ENCODE peak calls at places on chromosomes 5 and 9, in nine cellular contexts. R is kidney, I is K562, H is IMR-90, T is PC-3, X is fibroblast of lung, C is HCT116, Y is mammary epithelial cell, V is H9. W is an unnamed sample. For H3K9me3 and H3K4me1, the result is how much of the 10 kb centered on the place peaks cover.

GRCh38 chr5:37549411-37549810 is 170.3 kb downstream of the WDR70 start:
- DNase-seq in X (no peak), Y (no peak), H (no peak), R (no peak), V (no peak), C (no peak), T (no peak), I (no peak), W (no peak)

GRCh38 chr5:21219966-21220365 is 1232.0 kb upstream of the CDH18 start:
- DNase-seq in Y (no peak), H (no peak), I (no peak), T (no peak), V (no peak), R (no peak), C (no peak), X (no peak), W (no peak)

GRCh38 chr5:68261174-68262021 is 45.8 kb downstream of the PIK3R1 start:
- DNase-seq in R (no peak), I (no peak), H (peak), V (no peak), X (peak), C (no peak), T (no peak), Y (no peak), W (peak)

GRCh38 chr5:174917976-174918554 is 193.7 kb downstream of the MSX2 start:
- DNase-seq in T (no peak), H (no peak), C (no peak), I (no peak), V (no peak), X (no peak), Y (no peak), R (no peak), W (no peak)

GRCh38 chr9:91060520-91061343 is 259.1 kb downstream of the SYK start:
- DNase-seq in V (no peak), H (peak), X (peak), C (no peak), Y (peak), T (peak), I (no peak), R (no peak), W (peak)

GRCh38 chr5:154190652-154191304 is at the start of gene GALNT10:
- DNase-seq in X (peak), C (peak), T (peak), R (peak), V (peak), Y (peak), I (peak), H (peak), W (peak)

GRCh38 chr5:181189363-181189961 is 15.5 kb downstream of the TRIM7 start:
- DNase-seq in Y (peak), H (peak), T (peak), X (peak), I (peak), R (no peak), V (no peak), C (no peak), W (peak)

GRCh38 chr5:152634596-152634995 is 229.5 kb upstream of the NMUR2 start:
- DNase-seq in V (no peak), H (no peak), I (no peak), R (peak), T (no peak), Y (no peak), X (no peak), C (no peak), W (no peak)

GRCh38 chr9:112443200-112443599 is 43.4 kb upstream of the KIAA1958 start:
- DNase-seq in I (peak), R (no peak), X (peak), T (peak), V (no peak), H (peak), Y (no peak), C (no peak), W (peak)

GRCh38 chr5:77400645-77401044 is 91.5 kb downstream of the WDR41 start:
- DNase-seq in R (no peak), H (peak), I (no peak), X (peak), T (no peak), V (no peak), C (no peak), Y (no peak), W (peak)

GRCh38 chr9:16870606-16871357 is at the start of gene BNC2:
- DNase-seq in X (peak), Y (no peak), H (peak), R (peak), I (no peak), T (peak), V (peak), C (no peak), W (peak)

GRCh38 chr5:151451626-151452520 is 4.5 kb downstream of the SLC36A1 start:
- DNase-seq in X (peak), Y (peak), H (peak), T (peak), V (no peak), C (no peak), R (no peak), I (peak), W (peak)

GRCh38 chr9:129962889-129963703 is 79.9 kb downstream of the FNBP1 start:
- DNase-seq in T (peak), X (peak), H (peak), R (no peak), Y (peak), V (peak), C (no peak), I (peak), W (peak)

GRCh38 chr5:167921796-167922195 is 369.6 kb upstream of the WWC1 start:
- DNase-seq in Y (no peak), I (no peak), T (no peak), R (no peak), C (no peak), H (no peak), X (no peak), V (no peak), W (no peak)

GRCh38 chr5:26700759-26701384 is 337.5 kb downstream of the CDH9 start:
- DNase-seq in C (no peak), R (no peak), H (no peak), T (peak), I (peak), X (peak), V (peak), Y (peak), W (peak)

GRCh38 chr5:136279314-136279713 is 86.0 kb downstream of the TRPC7 start:
- DNase-seq in H (no peak), Y (no peak), X (peak), I (no peak), C (no peak), R (no peak), T (no peak), V (no peak), W (no peak)

GRCh38 chr5:127793879-127794278 is 90.7 kb downstream of the CCDC192 start:
- DNase-seq in I (no peak), X (no peak), V (no peak), C (no peak), H (no peak), T (no peak), R (no peak), Y (no peak), W (no peak)

GRCh38 chr9:91847576-91847975 is 102.5 kb downstream of the ROR2 start:
- DNase-seq in R (no peak), X (peak), V (no peak), C (no peak), H (peak), Y (no peak), T (no peak), I (no peak), W (peak)

GRCh38 chr9:34374905-34375552 is 1.7 kb downstream of the MYORG start:
- DNase-seq in H (no peak), C (no peak), I (no peak), T (peak), Y (peak), R (no peak), V (peak), X (no peak), W (no peak)

GRCh38 chr9:93258419-93258817 is 74.5 kb downstream of the WNK2 start:
- DNase-seq in V (peak), I (no peak), Y (no peak), H (no peak), C (no peak), X (no peak), T (no peak), R (no peak), W (no peak)

GRCh38 chr5:126926152-126926551 is 104.2 kb downstream of the MARCHF3 start:
- DNase-seq in T (no peak), I (no peak), X (peak), H (no peak), R (no peak), C (no peak), V (no peak), Y (no peak), W (no peak)

GRCh38 chr9:124054671-124055212 is 43.2 kb downstream of the LHX2 start:
- DNase-seq in R (no peak), V (no peak), X (peak), Y (peak), T (peak), C (no peak), H (peak), I (peak), W (peak)

GRCh38 chr9:101628173-101628572 is 33.4 kb upstream of the PPP3R2 start:
- DNase-seq in Y (peak), T (peak), X (no peak), C (no peak), V (no peak), H (peak), R (no peak), I (no peak), W (peak)

GRCh38 chr9:81529556-81530193 is 159.7 kb downstream of the TLE1 start:
- DNase-seq in T (peak), I (no peak), C (peak), Y (peak), R (no peak), V (no peak), X (peak), H (peak), W (peak)

GRCh38 chr5:53350991-53351770 is 129.2 kb upstream of the FST start:
- DNase-seq in V (no peak), R (no peak), T (peak), H (peak), Y (no peak), C (no peak), X (no peak), I (peak), W (no peak)

GRCh38 chr5:141208478-141208877 is at the start of gene PCDHB12:
- DNase-seq in H (peak), X (no peak), T (peak), R (no peak), Y (no peak), C (no peak), V (peak), I (peak), W (peak)
- H3K9me3 ChIP-seq in H (under half), X (under half), T (under half), R (under half), Y (under half), C (under half), V (under half), I (under half), W (half or more)

DNA sequence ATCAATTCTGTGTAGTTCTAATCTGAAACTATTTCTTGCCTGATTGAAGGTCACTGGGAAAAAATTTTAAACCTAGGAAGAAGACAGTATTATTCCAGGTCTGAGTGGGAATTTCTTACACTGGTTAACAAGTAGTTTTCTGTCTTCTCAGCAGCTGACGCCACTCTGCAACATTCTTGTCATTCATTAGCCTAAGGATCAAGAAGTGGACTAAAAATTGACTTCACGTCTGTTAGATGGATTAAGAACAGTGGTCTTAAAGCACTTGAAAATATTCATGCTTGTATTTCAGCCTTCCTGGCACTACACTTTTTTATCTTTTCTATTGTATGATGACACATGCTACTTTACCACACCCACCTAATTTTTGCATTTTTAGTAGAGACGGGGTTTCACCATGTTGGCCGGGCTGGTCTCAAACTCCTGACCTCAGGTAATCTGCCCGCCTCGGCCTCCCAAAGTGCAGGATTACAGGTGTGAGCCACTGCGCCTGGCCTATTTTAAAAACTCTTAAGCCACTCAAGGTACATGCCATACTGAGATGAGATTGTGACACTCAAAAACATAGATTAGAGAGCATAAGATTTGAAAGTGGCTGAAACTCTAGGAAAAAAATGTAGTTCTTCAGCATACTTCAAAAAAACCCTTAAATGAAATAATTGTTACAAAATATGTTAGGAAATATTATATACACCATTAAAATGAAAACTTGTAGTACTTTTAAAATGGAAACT is 8.4 kb downstream of the MATR3 start:
- DNase-seq in R (no peak), T (no peak), H (no peak), C (no peak), I (no peak), Y (no peak), V (no peak), X (peak), W (no peak)
- H3K4me1 ChIP-seq in R (under half), T (under half), H (under half), C (under half), I (half or more), Y (under half), V (under half), X (under half), W (under half)

DNA sequence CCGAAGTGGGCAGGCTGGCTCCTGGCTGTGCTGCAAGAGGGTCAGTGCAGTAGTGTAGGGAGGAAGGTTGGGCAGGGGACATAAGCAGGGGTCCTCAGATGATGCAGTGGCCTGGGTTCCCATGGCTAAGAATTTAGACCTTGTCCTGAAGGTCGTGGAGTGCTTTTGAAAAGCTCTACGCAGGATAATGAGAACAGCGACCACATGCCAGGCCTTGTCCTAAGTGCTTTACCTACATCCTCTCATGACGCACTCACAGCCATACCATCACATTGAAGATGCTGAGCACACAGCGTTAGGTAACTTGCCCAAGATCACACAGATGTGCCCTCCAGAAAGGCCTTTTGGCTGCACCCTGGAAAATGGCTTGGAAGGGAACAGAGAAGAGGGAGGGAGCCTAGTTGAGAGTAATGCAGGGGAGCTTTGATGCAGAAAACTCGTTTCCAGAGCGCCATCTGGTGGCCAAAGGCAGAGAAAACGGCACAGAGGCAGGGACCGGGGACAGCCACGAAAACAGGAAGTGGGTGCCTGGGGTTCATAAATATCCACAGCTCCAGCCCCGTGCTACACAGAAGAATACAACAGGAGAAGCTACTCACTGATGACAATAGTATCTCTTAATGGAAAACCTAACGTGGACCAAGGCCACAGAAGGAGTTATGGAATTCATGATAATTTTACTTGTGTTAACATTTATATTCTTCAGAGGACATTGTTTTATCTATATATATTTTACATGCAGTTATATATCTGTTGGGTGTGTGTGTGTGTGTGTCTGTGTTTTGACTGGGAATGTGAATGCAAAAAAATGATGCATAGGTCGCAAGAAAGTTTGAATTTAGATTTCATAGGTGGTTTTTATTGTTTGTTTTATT is 2.7 kb upstream of the PCDH12 start:
- DNase-seq in H (peak), X (peak), C (peak), R (peak), T (peak), V (peak), I (peak), Y (peak), W (peak)
- H3K9ac ChIP-seq in H (peak), X (no peak), C (no peak), R (no peak), T (no peak), V (no peak), I (peak), Y (no peak), W (peak)

GRCh38 chr5:8660133-8660893 is 791.4 kb downstream of the MTRR start:
- DNase-seq in X (no peak), H (peak), I (no peak), R (no peak), T (no peak), V (no peak), C (no peak), Y (no peak), W (no peak)
- H3K9me3 ChIP-seq in X (under half), H (under half), I (under half), R (under half), T (under half), V (under half), C (under half), Y (under half), W (under half)

DNA sequence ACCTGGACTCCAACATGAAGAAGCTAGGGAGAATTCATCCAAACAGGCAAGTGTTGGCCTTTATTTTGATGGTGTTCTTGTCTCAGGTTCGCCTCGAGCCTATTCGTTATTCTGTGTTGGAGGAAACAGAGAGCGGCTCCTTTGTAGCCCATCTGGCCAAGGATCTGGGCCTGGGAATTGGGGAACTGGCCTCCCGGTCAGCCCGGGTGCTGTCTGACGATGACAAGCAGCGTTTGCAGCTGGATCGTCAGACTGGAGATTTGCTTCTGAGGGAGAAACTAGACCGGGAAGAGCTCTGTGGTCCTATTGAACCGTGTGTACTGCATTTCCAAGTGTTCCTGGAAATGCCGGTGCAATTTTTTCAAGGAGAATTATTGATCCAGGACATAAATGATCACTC is 367 bp downstream of the PCDHB4 start:
- DNase-seq in Y (no peak), R (peak), H (no peak), I (no peak), V (peak), X (no peak), T (no peak), C (no peak), W (no peak)
- H3K4me1 ChIP-seq in Y (under half), R (under half), H (under half), I (under half), V (under half), X (under half), T (under half), C (under half), W (under half)

DNA sequence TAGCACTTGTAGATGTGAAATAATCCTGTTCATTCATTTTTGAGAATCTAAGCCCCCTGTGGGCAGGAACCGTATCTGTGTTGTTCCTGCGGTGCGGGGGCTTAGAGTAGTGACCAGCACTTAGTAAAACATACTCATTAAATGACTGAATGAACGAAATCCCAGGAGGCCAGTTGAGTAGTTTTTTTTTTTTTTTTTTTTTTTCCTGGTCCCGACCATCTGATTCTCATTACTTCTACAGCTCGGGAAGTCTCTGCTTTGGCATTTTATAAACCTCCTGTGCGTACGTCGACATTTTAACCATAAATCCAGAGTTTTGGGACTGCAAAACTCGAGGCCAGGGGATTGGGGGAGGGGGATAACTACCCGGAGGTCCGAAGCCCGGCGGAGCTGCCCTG is 31.5 kb upstream of the SPRY4 start:
- DNase-seq in V (no peak), Y (no peak), C (no peak), H (peak), X (peak), R (no peak), T (no peak), I (no peak), W (peak)
- H3K9ac ChIP-seq in V (no peak), Y (no peak), C (peak), H (peak), X (peak), R (peak), T (peak), I (peak), W (peak)

DNA sequence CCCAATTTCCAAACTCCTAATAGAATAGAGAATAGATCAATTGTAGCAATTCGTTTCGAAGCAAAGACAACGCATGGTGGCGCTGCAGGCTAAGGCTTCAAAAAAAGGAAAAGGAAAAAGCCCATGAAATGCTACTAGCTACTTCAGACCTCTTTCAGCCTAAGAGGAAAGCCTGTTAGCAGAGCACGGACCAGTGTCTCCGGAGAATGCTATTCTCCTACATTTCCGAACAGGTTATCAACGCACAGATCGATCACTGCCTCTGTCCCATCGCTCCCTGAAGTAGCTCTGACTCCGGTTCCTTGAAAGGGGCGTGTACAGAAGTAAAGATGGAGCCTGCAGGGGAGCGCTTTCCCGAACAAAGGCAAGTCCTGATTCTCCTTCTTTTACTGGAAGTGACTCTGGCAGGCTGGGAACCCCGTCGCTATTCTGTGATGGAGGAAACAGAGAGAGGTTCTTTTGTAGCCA is at the start of gene PCDHB15:
- DNase-seq in I (peak), T (no peak), R (no peak), Y (peak), C (no peak), H (no peak), X (no peak), V (peak), W (peak)
- H3K9me3 ChIP-seq in I (under half), T (under half), R (half or more), Y (under half), C (under half), H (under half), X (under half), V (under half), W (half or more)

W was measured in adipocyte.